ENCODE peak calls at places on chromosomes 1 and 21, in six cellular contexts. B is cardiac fibroblast, J is lower leg skin, Y is brain microvascular endothelial cell, K is adrenal gland, P is fibroblast of pulmonary artery. V is an unnamed sample.

GRCh38 chr1:1554926-1555915 is 14.8 kb upstream of the TMEM240 start:
- DNase-seq in Y (peak), J (no peak), B (peak), K (peak), P (peak), V (no peak)

GRCh38 chr1:220579317-220579716 is 51.4 kb downstream of the MARK1 start:
- DNase-seq in P (no peak), K (no peak), J (no peak), B (no peak), Y (no peak), V (no peak)

GRCh38 chr1:64663654-64664053 is 81.2 kb upstream of the RAVER2 start:
- DNase-seq in Y (peak), B (peak), K (no peak), P (no peak), J (no peak), V (no peak)

GRCh38 chr1:204927673-204928641 is 57.3 kb downstream of the NFASC start:
- DNase-seq in B (no peak), P (no peak), J (no peak), K (no peak), Y (no peak), V (no peak)

GRCh38 chr21:25952306-25952705 is 217.5 kb downstream of the GABPA start:
- DNase-seq in P (no peak), J (no peak), K (no peak), Y (no peak), B (no peak), V (no peak)

GRCh38 chr1:75712306-75712705 is 12.2 kb upstream of the ACADM start:
- DNase-seq in P (no peak), K (no peak), B (no peak), Y (no peak), J (no peak), V (no peak)

GRCh38 chr1:147264158-147264768 is 21.8 kb downstream of the CHD1L start:
- DNase-seq in B (peak), K (no peak), J (no peak), P (peak), Y (peak), V (no peak)

GRCh38 chr1:170967042-170967910 is 31.9 kb downstream of the MROH9 start:
- DNase-seq in B (peak), P (peak), J (no peak), K (no peak), Y (peak), V (no peak)

GRCh38 chr21:16597768-16598167 is 868.0 kb downstream of the USP25 start:
- DNase-seq in Y (no peak), J (no peak), B (no peak), P (no peak), K (peak), V (no peak)

GRCh38 chr1:67824771-67825170 is 8.5 kb downstream of the GNG12 start:
- DNase-seq in K (no peak), B (no peak), J (no peak), Y (no peak), P (no peak), V (no peak)

GRCh38 chr1:24963943-24964677 is 34.0 kb upstream of the RUNX3 start:
- DNase-seq in P (no peak), K (no peak), Y (no peak), B (no peak), J (no peak), V (no peak)

GRCh38 chr1:197683895-197684553 is 91.3 kb downstream of the DENND1B start:
- DNase-seq in P (no peak), J (no peak), Y (no peak), K (no peak), B (no peak), V (no peak)
- H3K4me3 ChIP-seq in P (no peak), J (no peak), Y (no peak), K (no peak), B (no peak), V (no peak)

DNA sequence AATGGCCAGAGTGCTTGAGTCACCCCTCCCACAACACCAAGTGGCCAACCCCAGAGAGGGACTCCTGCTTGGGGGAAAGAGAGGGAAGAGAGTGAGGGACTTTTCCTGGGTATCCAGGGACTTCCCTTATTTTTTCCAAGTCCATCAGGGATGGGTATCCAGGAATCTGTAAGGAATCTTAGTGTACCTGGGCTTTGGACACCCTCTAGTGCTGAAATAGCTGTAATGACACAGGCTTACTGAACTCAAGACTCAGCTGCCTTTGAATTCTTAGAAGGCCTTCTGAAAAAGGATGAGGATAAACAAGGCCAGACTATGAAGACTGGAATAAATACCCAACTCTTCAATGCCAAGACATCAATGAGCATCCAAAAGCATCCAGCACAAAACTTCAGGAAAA is 12.0 kb downstream of the TSHB start:
- DNase-seq in P (peak), B (peak), Y (no peak), J (no peak), K (no peak), V (no peak)
- TF ChIP-seq CTCF in P (peak), B (peak), Y (peak), J (no peak), K (no peak), V (no peak)

GRCh38 chr1:91699339-91699970 is 186.5 kb downstream of the TGFBR3 start:
- DNase-seq in P (peak), B (peak), J (no peak), Y (peak), K (peak), V (no peak)
- H3K4me3 ChIP-seq in P (no peak), B (no peak), J (no peak), Y (no peak), K (no peak), V (no peak)

GRCh38 chr1:234214129-234214910 is 158.9 kb upstream of the COA6 start:
- DNase-seq in K (peak), B (no peak), J (no peak), P (no peak), Y (no peak), V (peak)
- TF ChIP-seq CTCF in K (no peak), B (no peak), J (no peak), P (no peak), Y (no peak), V (no peak)